ENCODE peak calls at places on chromosomes 3 and 15, in six cellular contexts. One of them, this sample, is unnamed.

GRCh38 chr15:65164139-65164538 is 21.0 kb downstream of the CLPX start:
- DNase-seq in mucosa of descending colon: no peak
- DNase-seq in GM23248: no peak
- DNase-seq in fibroblast of villous mesenchyme: no peak
- DNase-seq in endodermal cell: no peak
- DNase-seq in uterus: no peak
- DNase-seq in this sample: no peak

GRCh38 chr3:117695321-117695720 is 985.7 kb downstream of the TUSC7 start:
- DNase-seq in mucosa of descending colon: no peak
- DNase-seq in GM23248: peak
- DNase-seq in fibroblast of villous mesenchyme: no peak
- DNase-seq in endodermal cell: no peak
- DNase-seq in uterus: no peak
- DNase-seq in this sample: peak

GRCh38 chr3:60613769-60614303 is 637.4 kb downstream of the FHIT start:
- DNase-seq in mucosa of descending colon: no peak
- DNase-seq in GM23248: no peak
- DNase-seq in fibroblast of villous mesenchyme: no peak
- DNase-seq in endodermal cell: no peak
- DNase-seq in uterus: no peak
- DNase-seq in this sample: no peak

GRCh38 chr3:128946411-128946810 is 47.5 kb downstream of the CFAP92 start:
- DNase-seq in mucosa of descending colon: no peak
- DNase-seq in GM23248: peak
- DNase-seq in fibroblast of villous mesenchyme: peak
- DNase-seq in endodermal cell: no peak
- DNase-seq in uterus: no peak
- DNase-seq in this sample: peak

GRCh38 chr15:28120359-28120640 is 21.2 kb upstream of the OCA2 start:
- DNase-seq in mucosa of descending colon: no peak
- DNase-seq in GM23248: no peak
- DNase-seq in fibroblast of villous mesenchyme: no peak
- DNase-seq in endodermal cell: no peak
- DNase-seq in uterus: no peak
- DNase-seq in this sample: no peak

GRCh38 chr15:74240002-74240568 is 4.0 kb downstream of the CCDC33 start:
- DNase-seq in mucosa of descending colon: peak
- DNase-seq in GM23248: peak
- DNase-seq in fibroblast of villous mesenchyme: peak
- DNase-seq in endodermal cell: peak
- DNase-seq in uterus: peak
- DNase-seq in this sample: peak

GRCh38 chr3:65741540-65741939 is 297.2 kb downstream of the MAGI1 start:
- DNase-seq in mucosa of descending colon: no peak
- DNase-seq in GM23248: no peak
- DNase-seq in fibroblast of villous mesenchyme: no peak
- DNase-seq in endodermal cell: no peak
- DNase-seq in uterus: no peak
- DNase-seq in this sample: no peak

GRCh38 chr15:92596623-92597022 is 59.0 kb downstream of the FAM174B start:
- DNase-seq in mucosa of descending colon: no peak
- DNase-seq in GM23248: no peak
- DNase-seq in fibroblast of villous mesenchyme: no peak
- DNase-seq in endodermal cell: no peak
- DNase-seq in uterus: no peak
- DNase-seq in this sample: no peak

GRCh38 chr3:100606894-100607512 is 2.4 kb upstream of the ADGRG7 start:
- DNase-seq in mucosa of descending colon: no peak
- DNase-seq in GM23248: no peak
- DNase-seq in fibroblast of villous mesenchyme: no peak
- DNase-seq in endodermal cell: no peak
- DNase-seq in uterus: no peak
- DNase-seq in this sample: no peak

GRCh38 chr3:167304077-167304476 is 76.0 kb downstream of the ZBBX start:
- DNase-seq in mucosa of descending colon: no peak
- DNase-seq in GM23248: no peak
- DNase-seq in fibroblast of villous mesenchyme: no peak
- DNase-seq in endodermal cell: no peak
- DNase-seq in uterus: no peak
- DNase-seq in this sample: peak

GRCh38 chr15:52208306-52208946 is 17.2 kb upstream of the GNB5 start:
- DNase-seq in mucosa of descending colon: no peak
- DNase-seq in GM23248: peak
- DNase-seq in fibroblast of villous mesenchyme: peak
- DNase-seq in endodermal cell: peak
- DNase-seq in uterus: peak
- DNase-seq in this sample: peak

GRCh38 chr3:154398084-154398967 is 31.7 kb downstream of the GPR149 start:
- DNase-seq in mucosa of descending colon: no peak
- DNase-seq in GM23248: no peak
- DNase-seq in fibroblast of villous mesenchyme: no peak
- DNase-seq in endodermal cell: no peak
- DNase-seq in uterus: no peak
- DNase-seq in this sample: no peak

GRCh38 chr15:63833246-63833696 is 477 bp downstream of the HERC1 start:
- DNase-seq in mucosa of descending colon: peak
- DNase-seq in GM23248: peak
- DNase-seq in fibroblast of villous mesenchyme: peak
- DNase-seq in endodermal cell: peak
- DNase-seq in uterus: peak
- DNase-seq in this sample: peak

GRCh38 chr3:9213019-9213646 is 36.3 kb downstream of the SRGAP3 start:
- DNase-seq in mucosa of descending colon: no peak
- DNase-seq in GM23248: no peak
- DNase-seq in fibroblast of villous mesenchyme: no peak
- DNase-seq in endodermal cell: no peak
- DNase-seq in uterus: no peak
- DNase-seq in this sample: no peak

GRCh38 chr3:81764665-81765064 is 3.2 kb upstream of the GBE1 start:
- DNase-seq in mucosa of descending colon: no peak
- DNase-seq in GM23248: peak
- DNase-seq in fibroblast of villous mesenchyme: peak
- DNase-seq in endodermal cell: no peak
- DNase-seq in uterus: no peak
- DNase-seq in this sample: peak

GRCh38 chr3:121758727-121759450 is 9.3 kb upstream of the GOLGB1 start:
- DNase-seq in mucosa of descending colon: no peak
- DNase-seq in GM23248: no peak
- DNase-seq in fibroblast of villous mesenchyme: peak
- DNase-seq in endodermal cell: no peak
- DNase-seq in uterus: no peak
- DNase-seq in this sample: no peak

GRCh38 chr3:122066331-122067213 is 11.4 kb downstream of the CD86 start:
- DNase-seq in mucosa of descending colon: no peak
- DNase-seq in GM23248: peak
- DNase-seq in fibroblast of villous mesenchyme: no peak
- DNase-seq in endodermal cell: no peak
- DNase-seq in uterus: no peak
- DNase-seq in this sample: no peak

GRCh38 chr3:82509951-82510603 is 748.6 kb upstream of the GBE1 start:
- DNase-seq in mucosa of descending colon: no peak
- DNase-seq in GM23248: no peak
- DNase-seq in fibroblast of villous mesenchyme: no peak
- DNase-seq in endodermal cell: no peak
- DNase-seq in uterus: no peak
- DNase-seq in this sample: no peak

GRCh38 chr3:189635385-189635784 is 4.2 kb downstream of the TP63 start:
- DNase-seq in mucosa of descending colon: no peak
- DNase-seq in GM23248: no peak
- DNase-seq in fibroblast of villous mesenchyme: no peak
- DNase-seq in endodermal cell: peak
- DNase-seq in uterus: no peak
- DNase-seq in this sample: no peak

GRCh38 chr15:82540984-82541431 is 751 bp upstream of the RPS17 start:
- DNase-seq in mucosa of descending colon: no peak
- DNase-seq in GM23248: peak
- DNase-seq in fibroblast of villous mesenchyme: peak
- DNase-seq in endodermal cell: peak
- DNase-seq in uterus: peak
- DNase-seq in this sample: peak

GRCh38 chr15:58873267-58873666 is 60.2 kb downstream of the SLTM start:
- DNase-seq in mucosa of descending colon: no peak
- DNase-seq in GM23248: peak
- DNase-seq in fibroblast of villous mesenchyme: peak
- DNase-seq in endodermal cell: no peak
- DNase-seq in uterus: no peak
- DNase-seq in this sample: peak

GRCh38 chr3:179672918-179673317 is 20.1 kb downstream of the USP13 start:
- DNase-seq in mucosa of descending colon: no peak
- DNase-seq in GM23248: no peak
- DNase-seq in fibroblast of villous mesenchyme: no peak
- DNase-seq in endodermal cell: no peak
- DNase-seq in uterus: no peak
- DNase-seq in this sample: no peak

GRCh38 chr15:76190767-76191538 is 120.3 kb downstream of the ETFA start:
- DNase-seq in mucosa of descending colon: peak
- DNase-seq in GM23248: peak
- DNase-seq in fibroblast of villous mesenchyme: peak
- DNase-seq in endodermal cell: peak
- DNase-seq in uterus: peak
- DNase-seq in this sample: peak
- H3K4me3 ChIP-seq in mucosa of descending colon: no peak
- H3K4me3 ChIP-seq in GM23248: peak
- H3K4me3 ChIP-seq in fibroblast of villous mesenchyme: no peak
- H3K4me3 ChIP-seq in endodermal cell: no peak
- H3K4me3 ChIP-seq in uterus: no peak
- H3K4me3 ChIP-seq in this sample: no peak

DNA sequence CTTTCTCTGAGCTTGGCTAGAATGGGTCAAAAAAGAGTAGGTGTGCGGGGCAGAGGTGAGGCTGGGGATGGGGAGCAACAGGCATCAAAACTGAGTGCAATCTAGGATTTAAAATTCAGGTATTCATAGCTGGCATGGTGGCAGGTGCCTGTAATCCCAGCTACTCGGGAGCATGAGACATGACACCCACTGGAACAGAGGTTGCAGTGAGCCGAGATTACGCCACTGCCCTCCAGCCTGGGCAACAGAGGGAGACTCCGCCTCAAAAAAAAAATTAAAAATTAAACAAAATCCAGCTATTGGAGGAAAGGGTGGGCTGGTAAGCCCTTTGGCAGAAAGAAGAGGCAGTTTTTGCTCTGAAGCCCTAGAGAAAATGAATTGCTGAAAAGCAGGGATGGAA is 485.8 kb upstream of the PROK2 start:
- DNase-seq in mucosa of descending colon: no peak
- DNase-seq in GM23248: no peak
- DNase-seq in fibroblast of villous mesenchyme: peak
- DNase-seq in endodermal cell: no peak
- DNase-seq in uterus: no peak
- DNase-seq in this sample: no peak
- H3K4me3 ChIP-seq in mucosa of descending colon: no peak
- H3K4me3 ChIP-seq in GM23248: no peak
- H3K4me3 ChIP-seq in fibroblast of villous mesenchyme: no peak
- H3K4me3 ChIP-seq in endodermal cell: no peak
- H3K4me3 ChIP-seq in uterus: no peak
- H3K4me3 ChIP-seq in this sample: no peak

DNA sequence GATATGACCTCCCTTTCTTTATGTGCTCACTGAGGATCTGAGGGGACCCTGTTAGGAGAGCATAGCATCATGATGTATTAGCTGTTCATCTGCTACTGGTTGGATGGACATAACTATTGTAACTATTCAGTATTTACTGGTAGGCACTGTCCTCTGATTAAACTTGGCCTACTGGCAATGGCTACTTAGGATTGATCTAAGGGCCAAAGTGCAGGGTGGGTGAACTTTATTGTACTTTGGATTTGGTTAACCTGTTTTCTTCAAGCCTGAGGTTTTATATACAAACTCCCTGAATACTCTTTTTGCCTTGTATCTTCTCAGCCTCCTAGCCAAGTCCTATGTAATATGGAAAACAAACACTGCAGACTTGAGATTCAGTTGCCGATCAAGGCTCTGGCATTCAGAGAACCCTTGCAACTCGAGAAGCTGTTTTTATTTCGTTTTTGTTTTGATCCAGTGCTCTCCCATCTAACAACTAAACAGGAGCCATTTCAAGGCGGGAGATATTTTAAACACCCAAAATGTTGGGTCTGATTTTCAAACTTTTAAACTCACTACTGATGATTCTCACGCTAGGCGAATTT is 14.9 kb downstream of the GREM1 start:
- DNase-seq in mucosa of descending colon: no peak
- DNase-seq in GM23248: no peak
- DNase-seq in fibroblast of villous mesenchyme: no peak
- DNase-seq in endodermal cell: no peak
- DNase-seq in uterus: no peak
- DNase-seq in this sample: no peak
- H3K4me3 ChIP-seq in mucosa of descending colon: no peak
- H3K4me3 ChIP-seq in GM23248: no peak
- H3K4me3 ChIP-seq in fibroblast of villous mesenchyme: no peak
- H3K4me3 ChIP-seq in endodermal cell: no peak
- H3K4me3 ChIP-seq in uterus: no peak
- H3K4me3 ChIP-seq in this sample: no peak

GRCh38 chr15:76337047-76337738 is 620 bp downstream of the ISL2 start:
- DNase-seq in mucosa of descending colon: no peak
- DNase-seq in GM23248: peak
- DNase-seq in fibroblast of villous mesenchyme: peak
- DNase-seq in endodermal cell: peak
- DNase-seq in uterus: no peak
- DNase-seq in this sample: no peak

GRCh38 chr15:76339302-76340197 is 3.0 kb downstream of the ISL2 start:
- DNase-seq in mucosa of descending colon: no peak
- DNase-seq in GM23248: peak
- DNase-seq in fibroblast of villous mesenchyme: peak
- DNase-seq in endodermal cell: peak
- DNase-seq in uterus: no peak
- DNase-seq in this sample: no peak

GRCh38 chr15:76338555-76339301 is 2.2 kb downstream of the ISL2 start:
- DNase-seq in mucosa of descending colon: no peak
- DNase-seq in GM23248: no peak
- DNase-seq in fibroblast of villous mesenchyme: no peak
- DNase-seq in endodermal cell: no peak
- DNase-seq in uterus: no peak
- DNase-seq in this sample: no peak

GRCh38 chr15:76336254-76337046 is at the start of gene ISL2:
- DNase-seq in mucosa of descending colon: peak
- DNase-seq in GM23248: peak
- DNase-seq in fibroblast of villous mesenchyme: peak
- DNase-seq in endodermal cell: peak
- DNase-seq in uterus: no peak
- DNase-seq in this sample: peak

DNA sequence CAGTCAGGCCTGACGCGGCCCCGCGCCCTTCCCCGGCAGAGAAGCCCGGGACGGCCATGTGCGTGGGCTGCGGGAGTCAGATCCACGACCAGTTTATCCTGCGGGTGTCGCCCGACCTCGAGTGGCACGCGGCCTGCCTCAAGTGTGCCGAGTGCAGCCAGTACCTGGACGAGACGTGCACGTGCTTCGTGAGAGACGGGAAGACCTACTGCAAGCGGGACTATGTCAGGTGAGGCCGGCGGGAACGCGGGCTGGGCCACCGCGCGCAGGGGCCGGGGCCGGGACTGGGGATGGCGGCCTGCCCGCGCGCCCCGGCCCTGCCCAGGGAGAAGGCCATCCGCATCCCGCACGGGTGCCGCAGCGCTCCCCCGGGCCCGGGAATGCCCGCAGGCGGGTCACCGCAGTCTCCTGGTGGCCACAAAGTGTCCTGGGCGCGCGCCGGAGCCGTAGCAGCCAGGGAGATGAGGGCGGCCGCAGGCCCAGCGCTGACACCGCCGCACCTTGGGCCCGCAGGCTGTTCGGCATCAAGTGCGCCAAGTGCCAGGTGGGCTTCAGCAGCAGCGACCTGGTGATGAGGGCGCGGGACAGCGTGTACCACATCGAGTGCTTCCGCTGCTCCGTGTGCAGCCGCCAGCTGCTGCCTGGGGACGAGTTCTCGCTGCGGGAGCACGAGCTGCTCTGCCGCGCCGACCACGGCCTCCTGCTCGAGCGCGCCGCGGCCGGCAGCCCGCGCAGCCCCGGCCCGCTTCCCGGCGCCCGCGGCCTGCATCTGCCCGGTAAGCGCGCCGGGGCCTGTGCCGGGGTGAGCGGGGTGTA is 1.4 kb downstream of the ISL2 start:
- DNase-seq in mucosa of descending colon: peak
- DNase-seq in GM23248: no peak
- DNase-seq in fibroblast of villous mesenchyme: no peak
- DNase-seq in endodermal cell: peak
- DNase-seq in uterus: no peak
- DNase-seq in this sample: no peak
- H3K4me3 ChIP-seq in mucosa of descending colon: no peak
- H3K4me3 ChIP-seq in GM23248: peak
- H3K4me3 ChIP-seq in fibroblast of villous mesenchyme: peak
- H3K4me3 ChIP-seq in endodermal cell: no peak
- H3K4me3 ChIP-seq in uterus: no peak
- H3K4me3 ChIP-seq in this sample: no peak